ENCODE peak calls at places on chromosomes 13 and 19, in ten cellular contexts. C is ovary; N is cardiac fibroblast; R is heart right ventricle; V is epithelial cell of esophagus; U is gastrocnemius medialis; I is neural progenitor cell; W is fibroblast of mammary gland; O is CD8-positive, alpha-beta T cell; G is esophagus squamous epithelium. P is an unnamed sample.

GRCh38 chr19:14514215-14514871 is 3.9 kb downstream of the DNAJB1 start:
- DNase-seq in W (no peak), O (no peak), C (no peak), R (no peak), G (no peak), I (no peak), V (no peak), U (no peak), N (no peak), P (no peak)

GRCh38 chr19:1445932-1446712 is 3.8 kb upstream of the APC2 start:
- DNase-seq in I (peak; percentile 87), N (no peak), V (no peak), C (no peak), W (no peak), R (no peak), G (no peak), U (no peak), O (no peak), P (no peak)

GRCh38 chr13:105894711-105895110 is 640.8 kb downstream of the EFNB2 start:
- DNase-seq in C (no peak), G (no peak), W (no peak), I (no peak), R (no peak), N (no peak), V (no peak), O (no peak), U (no peak), P (no peak)

GRCh38 chr13:30341815-30342570 is 34.6 kb upstream of the KATNAL1 start:
- DNase-seq in G (no peak), I (no peak), W (peak; percentile 95), N (peak; percentile 90), C (peak; percentile 84), V (peak; percentile 95), U (peak; percentile 76), O (no peak), R (peak; percentile 81), P (peak; percentile 45)

GRCh38 chr19:57682226-57682766 is 519 bp downstream of the ZNF551 start:
- DNase-seq in O (no peak), G (no peak), R (no peak), W (peak; percentile 8), N (no peak), U (no peak), V (no peak), I (no peak), C (no peak), P (no peak)

GRCh38 chr19:10562609-10563008 is 3.2 kb downstream of the KRI1 start:
- DNase-seq in C (no peak), O (no peak), I (no peak), G (no peak), V (no peak), N (no peak), R (no peak), U (no peak), W (no peak), P (no peak)

GRCh38 chr19:46821512-46822359 is 28.9 kb downstream of the AP2S1 start:
- DNase-seq in G (no peak), N (no peak), R (no peak), U (no peak), W (no peak), C (no peak), V (no peak), I (peak; percentile 16), O (peak; percentile 66), P (no peak)

GRCh38 chr13:49828452-49828851 is 36.0 kb upstream of the KPNA3 start:
- DNase-seq in C (no peak), U (no peak), G (no peak), R (no peak), V (peak; percentile 51), I (no peak), O (no peak), W (no peak), N (no peak), P (no peak)

GRCh38 chr19:32830231-32831014 is 39.1 kb downstream of the SLC7A9 start:
- DNase-seq in R (no peak), U (no peak), I (no peak), V (no peak), G (no peak), W (peak; percentile 46), O (no peak), N (no peak), C (no peak), P (no peak)

GRCh38 chr19:45780448-45781281 is 1.6 kb downstream of the DMPK start:
- DNase-seq in O (no peak), W (no peak), I (no peak), G (no peak), C (peak; percentile 40), V (no peak), R (no peak), N (no peak), U (no peak), P (no peak)

GRCh38 chr19:45778010-45778671 is 4.1 kb downstream of the DMPK start:
- DNase-seq in R (no peak), G (no peak), I (no peak), C (peak; percentile 52), N (no peak), U (no peak), W (no peak), V (no peak), O (no peak), P (no peak)

GRCh38 chr19:45777395-45777961 is 4.8 kb downstream of the DMPK start:
- DNase-seq in W (no peak), N (no peak), U (no peak), R (no peak), V (no peak), G (no peak), I (no peak), O (no peak), C (peak; percentile 41), P (no peak)

GRCh38 chr19:45780146-45780447 is 2.2 kb downstream of the DMPK start:
- DNase-seq in G (no peak), O (no peak), U (no peak), I (no peak), C (no peak), N (no peak), R (no peak), W (no peak), V (no peak), P (no peak)

DNA sequence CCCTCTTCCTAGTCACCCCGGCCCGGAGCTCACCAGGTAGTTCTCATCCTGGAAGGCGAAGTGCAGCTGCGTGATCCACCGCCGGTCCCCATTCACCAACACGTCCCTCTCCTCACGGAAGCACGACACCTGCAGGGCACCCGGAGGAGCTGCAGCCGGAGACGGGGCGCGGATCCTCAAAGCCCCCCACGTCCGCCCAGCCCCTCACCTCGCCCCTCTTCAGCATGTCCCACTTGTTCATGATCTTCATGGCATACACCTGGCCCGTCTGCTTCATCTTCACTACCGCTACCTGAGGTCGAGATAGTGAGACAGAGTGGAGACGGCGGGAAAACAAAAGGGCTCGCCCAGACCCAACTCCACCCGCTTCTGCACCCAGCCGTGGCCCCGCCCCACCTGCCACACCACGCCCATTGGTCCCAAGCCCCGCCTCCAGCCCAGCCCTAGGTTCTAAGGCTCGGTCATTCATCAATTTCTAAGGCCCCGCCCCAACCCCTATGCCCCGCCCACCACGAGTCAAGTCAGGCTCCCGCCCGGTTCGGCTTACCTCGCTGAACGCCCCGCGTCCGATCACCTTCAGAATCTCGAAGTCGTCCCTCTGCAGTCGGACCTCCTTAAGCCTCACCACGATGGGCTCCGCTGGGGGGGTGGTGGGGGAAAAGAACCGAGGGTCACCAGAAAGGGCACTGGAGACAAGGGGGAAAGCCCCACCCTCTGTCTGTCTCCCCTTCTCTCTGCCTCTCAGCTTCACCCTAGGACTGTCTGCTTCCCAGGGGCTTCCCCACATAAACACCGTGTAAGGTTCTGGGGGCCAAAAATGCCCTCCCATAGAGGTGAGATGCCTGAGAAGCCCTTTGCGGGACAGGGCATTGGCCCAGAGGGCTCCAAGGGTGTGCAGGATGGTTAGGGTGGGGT is 2.8 kb downstream of the DMPK start:
- DNase-seq in G (peak; percentile 55), U (peak; percentile 63), V (peak; percentile 96), N (peak; percentile 51), R (peak; percentile 76), C (peak; percentile 95), O (peak; percentile 77), W (peak; percentile 53), I (peak; percentile 96), P (no peak)
- TF ChIP-seq CTCF in G (peak; percentile 71), U (peak; percentile 25), V (peak; percentile 81), N (peak; percentile 34), R (peak; percentile 47), C (peak; percentile 60), O (peak; percentile 67), W (peak; percentile 8), I (peak; percentile 85), P (peak; percentile 42)

GRCh38 chr13:109779074-109779473 is 7.3 kb downstream of the IRS2 start:
- DNase-seq in R (no peak), U (no peak), C (no peak), V (no peak), I (no peak), N (no peak), W (no peak), G (no peak), O (peak; percentile 75), P (no peak)
- H3K4me3 ChIP-seq in R (peak overlapping the region; percentile 55), U (peak overlapping the region; percentile 54), C (peak overlapping the region; percentile 45), V (peak overlapping the region; percentile 63), I (no peak overlapping the region), N (peak overlapping the region; percentile 23), W (peak overlapping the region; percentile 1), G (peak overlapping the region; percentile 28), O (peak overlapping the region; percentile 15), P (peak overlapping the region; percentile 85)

DNA sequence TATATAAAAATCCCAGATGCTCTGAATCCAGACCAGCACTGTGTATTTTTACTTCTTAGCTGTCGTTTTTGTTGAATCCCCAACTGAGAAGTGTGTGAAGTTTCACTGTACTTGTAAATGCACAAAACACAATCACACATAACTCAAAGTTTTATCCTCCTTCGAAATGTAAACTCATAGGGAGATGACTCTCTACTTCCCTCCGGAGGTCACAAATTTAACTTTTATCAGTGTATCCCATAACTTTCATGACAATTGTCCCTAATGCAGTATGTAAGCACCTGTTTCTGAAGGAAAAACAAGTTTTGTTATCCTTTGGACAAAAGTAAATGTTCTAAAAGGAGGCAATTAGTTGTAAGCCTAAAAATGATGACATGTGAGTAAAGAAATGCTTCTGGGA is 665.0 kb upstream of the SLITRK6 start:
- DNase-seq in C (no peak), R (no peak), O (no peak), I (peak; percentile 8), W (no peak), N (no peak), U (no peak), V (peak; percentile 12), G (no peak), P (no peak)
- TF ChIP-seq CTCF in C (no peak), R (no peak), O (no peak), I (peak; percentile 50), W (no peak), N (no peak), U (no peak), V (peak; percentile 33), G (no peak), P (no peak)

DNA sequence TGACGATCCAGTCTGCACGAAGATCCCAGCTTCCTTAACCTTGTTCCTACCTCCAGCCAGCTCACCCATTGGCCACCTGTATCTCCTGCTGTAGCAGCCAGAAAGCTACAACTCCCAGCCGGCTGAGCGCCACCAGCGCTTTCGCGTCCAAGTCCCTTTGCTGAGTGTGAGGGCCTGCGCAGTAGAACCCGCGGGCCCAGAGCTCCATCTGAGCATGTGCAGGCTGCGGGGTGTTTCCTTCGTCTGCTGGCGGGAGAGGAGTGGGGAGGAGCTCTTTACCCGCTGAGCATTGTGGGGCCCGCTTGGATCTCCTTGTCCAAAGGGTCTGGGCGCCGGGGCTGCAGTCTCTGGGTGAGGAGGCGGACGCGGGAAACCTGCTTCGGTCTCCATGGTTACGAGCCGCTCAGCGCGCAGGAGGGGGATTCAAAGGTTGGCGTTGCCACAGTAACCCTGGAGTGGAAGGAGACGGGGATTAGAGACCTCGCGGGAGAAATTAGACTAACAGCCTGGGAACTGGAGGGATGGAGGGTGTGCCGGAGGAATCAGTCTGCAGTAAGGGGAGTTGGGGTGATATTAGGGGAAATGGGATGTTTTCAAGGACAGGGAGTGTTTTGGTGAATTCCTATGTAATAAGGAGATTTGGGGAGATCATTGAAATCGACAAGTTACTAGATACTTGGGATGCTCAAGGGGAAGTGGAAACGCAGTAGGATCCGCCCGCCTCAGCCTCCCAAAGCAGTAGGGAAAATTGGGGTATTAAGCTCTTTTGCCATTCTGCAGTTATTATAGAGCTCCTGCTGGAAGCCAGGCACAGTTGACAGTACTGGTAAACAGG is 33.5 kb downstream of the ZSWIM9 start:
- DNase-seq in O (peak; percentile 91), R (peak; percentile 95), G (peak; percentile 62), I (peak; percentile 100), W (peak; percentile 89), N (peak; percentile 96), V (peak; percentile 98), U (peak; percentile 90), C (peak; percentile 87), P (peak; percentile 96)
- H3K4me3 ChIP-seq in O (peak overlapping the region; percentile 81), R (peak overlapping the region; percentile 65), G (peak overlapping the region; percentile 63), I (peak overlapping the region; percentile 57), W (peak overlapping the region; percentile 89), N (peak overlapping the region; percentile 87), V (peak overlapping the region; percentile 91), U (peak overlapping the region; percentile 75), C (peak overlapping the region; percentile 63), P (peak overlapping the region; percentile 50)